ENCODE peak calls at places on chromosomes 6 and 20, in ten cellular contexts. V, L, I, F, Q, P, O, N, D and G are unnamed samples. For H3K27me3, the result is how much of the 10 kb centered on the place peaks cover.

GRCh38 chr6:130447374-130447773 is 81.6 kb downstream of the TMEM200A start:
- DNase-seq in V (no peak), L (no peak), I (peak), F (no peak), Q (no peak), P (no peak), O (no peak), N (no peak), D (no peak), G (no peak)

GRCh38 chr20:48621256-48622078 is 206.3 kb downstream of the PREX1 start:
- DNase-seq in V (no peak), L (peak), I (peak), F (peak), Q (no peak), P (no peak), O (no peak), N (no peak), D (no peak), G (no peak)

GRCh38 chr20:47719625-47720024 is 65.7 kb downstream of the SULF2 start:
- DNase-seq in V (no peak), L (no peak), I (peak), F (no peak), Q (no peak), P (no peak), O (no peak), N (no peak), D (no peak), G (no peak)

GRCh38 chr6:143539723-143540122 is 28.2 kb upstream of the FUCA2 start:
- DNase-seq in V (peak), L (no peak), I (no peak), F (no peak), Q (no peak), P (no peak), O (no peak), N (peak), D (no peak), G (no peak)

GRCh38 chr6:160355001-160355400 is 6.8 kb downstream of the SLC22A3 start:
- DNase-seq in V (no peak), L (no peak), I (peak), F (peak), Q (no peak), P (no peak), O (no peak), N (no peak), D (no peak), G (no peak)

GRCh38 chr20:57211949-57212889 is 54.2 kb downstream of the BMP7 start:
- DNase-seq in V (peak), L (no peak), I (peak), F (peak), Q (peak), P (no peak), O (peak), N (no peak), D (peak), G (peak)

GRCh38 chr20:47576516-47577033 is 74.9 kb downstream of the NCOA3 start:
- DNase-seq in V (no peak), L (peak), I (peak), F (peak), Q (peak), P (no peak), O (peak), N (no peak), D (peak), G (peak)

GRCh38 chr6:19613678-19614077 is 223.5 kb upstream of the ID4 start:
- DNase-seq in V (peak), L (no peak), I (no peak), F (no peak), Q (no peak), P (no peak), O (no peak), N (no peak), D (no peak), G (no peak)

GRCh38 chr6:170529839-170530520 is 23.1 kb downstream of the PSMB1 start:
- DNase-seq in V (peak), L (peak), I (peak), F (peak), Q (peak), P (peak), O (peak), N (peak), D (peak), G (peak)

GRCh38 chr6:152206072-152206818 is 398.8 kb downstream of the ESR1 start:
- DNase-seq in V (peak), L (no peak), I (no peak), F (peak), Q (no peak), P (no peak), O (no peak), N (peak), D (no peak), G (no peak)

GRCh38 chr6:149454405-149454848 is 30.4 kb downstream of the ZC3H12D start:
- DNase-seq in V (no peak), L (peak), I (peak), F (peak), Q (peak), P (no peak), O (peak), N (no peak), D (peak), G (peak)

GRCh38 chr20:22101606-22102005 is 396.1 kb downstream of the PAX1 start:
- DNase-seq in V (no peak), L (no peak), I (no peak), F (no peak), Q (no peak), P (no peak), O (no peak), N (no peak), D (no peak), G (no peak)

GRCh38 chr20:25035924-25036323 is 22.0 kb downstream of the ACSS1 start:
- DNase-seq in V (no peak), L (no peak), I (no peak), F (no peak), Q (no peak), P (no peak), O (no peak), N (no peak), D (no peak), G (peak)

DNA sequence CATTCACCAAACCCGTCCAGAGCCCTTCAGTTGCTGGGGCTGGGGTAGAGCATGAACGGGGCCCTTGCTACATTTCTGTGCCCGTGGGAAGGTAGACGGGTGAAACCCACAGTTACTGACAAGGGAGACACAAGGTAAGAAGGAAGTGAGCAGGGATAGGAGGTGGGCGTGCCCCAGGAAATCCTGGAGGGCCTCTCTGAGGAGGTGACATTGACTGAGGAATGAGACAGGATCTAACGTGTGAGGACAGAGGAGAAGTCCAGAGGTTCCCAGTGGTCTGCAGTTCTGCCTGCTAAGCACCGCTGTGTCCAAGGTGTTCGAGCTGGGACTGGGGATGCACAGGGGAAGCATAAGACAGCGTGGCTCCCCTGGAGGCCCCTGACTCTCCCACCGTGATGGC is 378.8 kb downstream of the CDH4 start:
- DNase-seq in V (no peak), L (no peak), I (no peak), F (no peak), Q (no peak), P (no peak), O (no peak), N (no peak), D (no peak), G (no peak)
- H3K27me3 ChIP-seq in V (under half), L (under half), I (under half), F (under half), Q (under half), P (under half), O (under half), N (under half), D (half or more), G (under half)

GRCh38 chr20:18276821-18277220 is 11.5 kb upstream of the ZNF133 start:
- DNase-seq in V (peak), L (peak), I (peak), F (peak), Q (peak), P (no peak), O (peak), N (peak), D (peak), G (peak)
- H3K27me3 ChIP-seq in V (under half), L (under half), I (under half), F (under half), Q (under half), P (under half), O (under half), N (under half), D (half or more), G (under half)

GRCh38 chr6:32095338-32096086 is 13.6 kb downstream of the TNXB start:
- DNase-seq in V (no peak), L (no peak), I (no peak), F (no peak), Q (no peak), P (no peak), O (no peak), N (no peak), D (no peak), G (no peak)
- H3K27me3 ChIP-seq in V (under half), L (under half), I (half or more), F (under half), Q (under half), P (under half), O (under half), N (under half), D (under half), G (under half)

DNA sequence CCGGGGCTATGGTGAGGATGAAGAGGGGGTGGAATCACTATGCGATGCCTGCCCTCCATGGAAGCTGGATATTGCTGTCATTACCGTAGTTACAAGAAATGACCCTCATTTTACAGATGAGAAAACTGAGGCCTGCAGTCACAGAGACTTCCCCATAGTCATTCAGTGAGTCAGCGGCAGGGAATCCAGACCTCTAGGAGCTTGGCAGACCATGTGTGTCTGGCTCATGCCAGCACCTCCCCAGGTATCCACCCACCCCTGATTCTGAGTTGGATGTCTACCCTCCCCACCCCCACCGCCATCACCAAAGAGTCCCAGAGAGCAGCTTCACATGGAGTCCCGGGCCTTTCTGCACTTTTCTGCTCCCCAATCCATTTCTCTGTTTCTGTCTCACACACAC is 24.9 kb downstream of the CDH22 start:
- DNase-seq in V (no peak), L (no peak), I (no peak), F (no peak), Q (no peak), P (no peak), O (no peak), N (no peak), D (no peak), G (no peak)
- H3K27me3 ChIP-seq in V (under half), L (under half), I (under half), F (under half), Q (under half), P (under half), O (under half), N (under half), D (half or more), G (under half)

DNA sequence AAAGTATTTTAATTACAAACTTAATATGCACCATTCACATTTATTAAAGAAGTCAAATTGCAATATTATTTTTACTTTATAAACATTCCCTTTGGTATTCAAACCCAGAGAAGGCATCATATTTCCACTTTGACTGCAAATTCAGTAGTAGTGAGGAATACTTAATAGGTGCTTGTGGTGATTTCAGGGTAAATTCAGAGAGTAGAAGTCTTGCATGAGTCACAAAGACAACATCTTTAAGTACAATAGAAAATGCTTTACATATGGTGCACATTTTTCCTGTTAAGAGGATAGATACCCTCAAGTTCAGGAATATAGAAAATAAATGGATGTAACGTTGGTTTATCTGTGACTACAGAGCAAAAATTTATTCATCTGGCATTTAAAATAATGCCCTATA is 390.2 kb downstream of the TENT5A start:
- DNase-seq in V (no peak), L (no peak), I (peak), F (no peak), Q (no peak), P (no peak), O (no peak), N (no peak), D (no peak), G (no peak)
- H3K27me3 ChIP-seq in V (under half), L (under half), I (under half), F (under half), Q (under half), P (under half), O (under half), N (under half), D (under half), G (under half)

DNA sequence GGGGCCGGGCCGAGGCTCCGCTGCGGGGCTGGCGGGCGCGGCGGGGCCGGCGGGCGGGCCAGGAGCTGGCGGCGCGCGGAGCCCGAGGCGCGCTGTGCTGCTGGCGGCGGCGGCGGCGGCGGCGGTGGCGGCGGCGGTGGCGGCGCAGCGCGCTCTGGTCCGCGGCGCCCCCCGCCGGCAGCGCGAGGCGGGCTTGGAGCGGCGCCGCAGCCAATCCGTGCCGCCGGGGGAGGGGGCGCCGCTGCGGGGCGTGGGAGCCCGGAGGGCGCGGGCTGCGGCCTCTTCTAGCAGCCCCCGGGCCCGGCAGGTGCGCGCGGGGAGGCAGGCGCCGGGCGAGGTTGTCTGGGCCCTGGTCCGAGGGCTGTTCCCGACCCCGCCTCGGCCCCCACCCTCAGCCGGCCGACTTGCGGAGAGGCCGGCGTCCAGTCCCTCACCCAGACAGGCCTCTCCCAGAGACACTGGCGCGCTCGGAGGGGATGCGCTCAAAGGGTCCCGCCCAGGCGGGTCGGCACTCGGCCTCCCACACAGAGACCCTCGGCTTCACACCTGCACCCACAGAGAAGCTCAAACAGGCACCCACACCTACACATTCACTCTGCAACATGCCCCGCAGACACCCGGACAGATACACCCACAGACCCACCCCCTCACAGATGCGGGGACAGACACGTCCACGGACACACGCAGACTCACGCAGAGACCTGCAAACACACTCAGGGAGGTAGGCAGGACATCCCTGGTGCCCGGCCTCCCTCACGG is at the start of gene RIMS4:
- DNase-seq in V (peak), L (no peak), I (no peak), F (no peak), Q (no peak), P (no peak), O (no peak), N (no peak), D (no peak), G (no peak)
- H3K27me3 ChIP-seq in V (under half), L (half or more), I (half or more), F (under half), Q (under half), P (under half), O (under half), N (under half), D (half or more), G (half or more)